ENCODE peak calls at places on chromosomes 16 and 17, in five cellular contexts. Q is Daoy; I is K562; W is astrocyte of the hippocampus; X is stimulated activated CD4-positive, alpha-beta T cell treated with anti-CD3 and anti-CD28 coated beads, Interleukin-15, amount 100 ng/mL, for 1 hour. M is an unnamed sample.

GRCh38 chr17:19263621-19264010 is 26.4 kb downstream of the EPN2 start:
- DNase-seq in X (no peak), I (no peak), Q (peak), W (peak), M (no peak)

GRCh38 chr16:86048221-86048620 is 149.3 kb downstream of the IRF8 start:
- DNase-seq in W (no peak), X (no peak), Q (no peak), I (no peak), M (no peak)

GRCh38 chr17:79774561-79774975 is 3.4 kb upstream of the CBX2 start:
- DNase-seq in I (no peak), X (no peak), W (no peak), Q (no peak), M (no peak)

GRCh38 chr16:14325921-14326401 is 254.8 kb downstream of the MRTFB start:
- DNase-seq in X (no peak), Q (no peak), I (no peak), W (peak), M (no peak)

GRCh38 chr17:74354123-74354522 is 7.5 kb downstream of the BTBD17 start:
- DNase-seq in X (peak), Q (peak), I (peak), W (peak), M (peak)

GRCh38 chr16:11138769-11139623 is 117.0 kb downstream of the SOCS1 start:
- DNase-seq in Q (no peak), W (no peak), X (no peak), I (no peak), M (no peak)

GRCh38 chr16:3716831-3717234 is 491 bp downstream of the TRAP1 start:
- DNase-seq in W (peak), Q (peak), X (peak), I (no peak), M (peak)

GRCh38 chr16:24761526-24761925 is 32.1 kb downstream of the TNRC6A start:
- DNase-seq in W (no peak), I (no peak), Q (no peak), X (no peak), M (no peak)

GRCh38 chr17:29617481-29618271 is 5.0 kb downstream of the CORO6 start:
- DNase-seq in Q (peak), I (peak), X (peak), W (peak), M (peak)

GRCh38 chr17:19686400-19687090 is 29.8 kb downstream of the SLC47A2 start:
- DNase-seq in W (no peak), I (no peak), X (no peak), Q (no peak), M (no peak)

GRCh38 chr17:35117984-35118383 is 1.7 kb downstream of the RAD51D start:
- DNase-seq in I (no peak), Q (peak), W (peak), X (no peak), M (peak)

GRCh38 chr17:6254036-6254435 is 180.9 kb downstream of the AIPL1 start:
- DNase-seq in W (peak), X (no peak), Q (peak), I (no peak), M (no peak)

GRCh38 chr16:51508813-51509212 is 357.7 kb upstream of the SALL1 start:
- DNase-seq in Q (no peak), X (no peak), I (no peak), W (no peak), M (no peak)

GRCh38 chr17:2181206-2181983 is 122.2 kb downstream of the SMG6 start:
- DNase-seq in W (peak), Q (peak), X (no peak), I (no peak), M (no peak)

GRCh38 chr17:83097831-83098230 is 18.4 kb downstream of the METRNL start:
- DNase-seq in I (no peak), W (no peak), X (no peak), Q (no peak), M (no peak)

GRCh38 chr17:39927928-39928867 is 666 bp downstream of the LRRC3C start:
- DNase-seq in W (peak), I (peak), Q (no peak), X (no peak), M (peak)

GRCh38 chr17:83057793-83058477 is 21.5 kb upstream of the METRNL start:
- DNase-seq in Q (no peak), W (no peak), X (no peak), I (no peak), M (no peak)

GRCh38 chr16:27962197-27962596 is 101.3 kb downstream of the GSG1L start:
- DNase-seq in Q (no peak), W (no peak), X (no peak), I (no peak), M (no peak)

GRCh38 chr17:1031711-1032110 is 34.8 kb downstream of the TIMM22 start:
- DNase-seq in Q (no peak), X (no peak), W (peak), I (peak), M (no peak)

GRCh38 chr16:86836503-86837125 is 258.3 kb downstream of the FOXL1 start:
- DNase-seq in X (no peak), Q (peak), I (no peak), W (peak), M (no peak)

GRCh38 chr16:24967074-24967473 is 48.1 kb downstream of the ARHGAP17 start:
- DNase-seq in X (no peak), I (no peak), Q (no peak), W (no peak), M (no peak)

GRCh38 chr16:87931504-87931903 is 4.8 kb downstream of the CA5A start:
- DNase-seq in I (peak), Q (peak), W (peak), X (no peak), M (no peak)

GRCh38 chr16:85569615-85570212 is 43.4 kb upstream of the GSE1 start:
- DNase-seq in W (peak), Q (peak), X (no peak), I (peak), M (peak)

GRCh38 chr17:82236142-82236971 is 7.5 kb downstream of the SLC16A3 start:
- DNase-seq in I (peak), Q (peak), W (peak), X (peak), M (peak)

GRCh38 chr17:19897108-19897854 is 29.5 kb upstream of the ULK2 start:
- DNase-seq in Q (no peak), W (no peak), X (no peak), I (no peak), M (no peak)

GRCh38 chr16:86286991-86287640 is 223.2 kb upstream of the FOXF1 start:
- DNase-seq in I (no peak), X (no peak), Q (no peak), W (no peak), M (no peak)

GRCh38 chr17:58577696-58578095 is 63.3 kb upstream of the MTMR4 start:
- DNase-seq in I (peak), Q (peak), W (peak), X (peak), M (peak)

GRCh38 chr17:55167024-55167721 is 97.6 kb upstream of the HLF start:
- DNase-seq in I (no peak), X (no peak), Q (no peak), W (no peak), M (no peak)

GRCh38 chr17:74775409-74776043 is 619 bp downstream of the NAT9 start:
- DNase-seq in Q (no peak), X (no peak), W (no peak), I (no peak), M (no peak)

GRCh38 chr16:89618114-89618999 is 4.9 kb downstream of the DPEP1 start:
- DNase-seq in Q (no peak), I (no peak), W (no peak), X (no peak), M (no peak)

GRCh38 chr16:278863-279366 is 1.5 kb upstream of the ARHGDIG start:
- DNase-seq in I (no peak), W (peak), X (no peak), Q (peak), M (peak)

GRCh38 chr16:19645557-19645981 is 72.5 kb downstream of the KNOP1 start:
- DNase-seq in Q (no peak), W (no peak), I (no peak), X (no peak), M (no peak)

GRCh38 chr17:16419929-16420271 is 4.5 kb downstream of the TRPV2 start:
- DNase-seq in I (no peak), W (peak), Q (peak), X (no peak), M (no peak)

GRCh38 chr16:1225051-1225451 is at the start of gene TPSG1:
- DNase-seq in W (no peak), Q (no peak), X (no peak), I (no peak), M (no peak)

GRCh38 chr17:10292057-10292931 is 80.5 kb downstream of the MYH13 start:
- DNase-seq in W (no peak), Q (peak), I (no peak), X (no peak), M (no peak)

GRCh38 chr16:25996052-25996451 is 304.3 kb downstream of the HS3ST4 start:
- DNase-seq in W (no peak), I (peak), Q (no peak), X (no peak), M (no peak)

M was measured in erythroblast.